ENCODE peak calls at places on chromosomes 11 and 22, in four cellular contexts. N, F, C and B are unnamed samples.

GRCh38 chr22:38697055-38697980 is 3.4 kb downstream of the JOSD1 start:
- DNase-seq in F (no peak), N (no peak), C (no peak), B (no peak)

GRCh38 chr11:37264783-37265182 is 666.7 kb upstream of the RAG2 start:
- DNase-seq in C (no peak), F (no peak), N (peak; percentile 80), B (no peak)

GRCh38 chr11:12288212-12288933 is 89.0 kb upstream of the PARVA start:
- DNase-seq in F (no peak), N (peak; percentile 93), C (peak; percentile 83), B (peak; percentile 23)

GRCh38 chr22:17264321-17265052 is 45.3 kb upstream of the ADA2 start:
- DNase-seq in C (no peak), N (peak; percentile 9), F (no peak), B (no peak)

GRCh38 chr11:112161012-112161411 is 2.9 kb downstream of the IL18 start:
- DNase-seq in F (no peak), N (no peak), C (no peak), B (no peak)

GRCh38 chr22:20588843-20589581 is 81.6 kb downstream of the MED15 start:
- DNase-seq in F (no peak), C (no peak), N (no peak), B (no peak)

GRCh38 chr11:96113100-96113710 is 189.3 kb upstream of the MTMR2 start:
- DNase-seq in N (peak; percentile 50), C (no peak), F (no peak), B (no peak)

GRCh38 chr11:57764527-57764926 is 2.9 kb downstream of the CTNND1 start:
- DNase-seq in N (no peak), F (no peak), C (no peak), B (no peak)

GRCh38 chr11:113014731-113015455 is 53.7 kb downstream of the NCAM1 start:
- DNase-seq in F (no peak), N (no peak), C (no peak), B (no peak)

GRCh38 chr11:93529707-93530467 is 13.3 kb downstream of the SMCO4 start:
- DNase-seq in C (no peak), N (no peak), F (no peak), B (peak; percentile 57)

GRCh38 chr11:116046127-116046526 is 541.9 kb upstream of the CADM1 start:
- DNase-seq in N (no peak), C (no peak), F (no peak), B (no peak)

GRCh38 chr11:121391914-121392313 is 60.2 kb upstream of the SORL1 start:
- DNase-seq in C (peak; percentile 96), N (no peak), F (no peak), B (no peak)

GRCh38 chr11:46120711-46121327 is 435 bp downstream of the PHF21A start:
- DNase-seq in C (peak; percentile 63), F (no peak), N (peak; percentile 84), B (peak; percentile 34)

GRCh38 chr22:42432818-42433217 is 615 bp upstream of the NFAM1 start:
- DNase-seq in C (no peak), N (no peak), F (no peak), B (no peak)

GRCh38 chr11:32333335-32333991 is 101.9 kb downstream of the WT1 start:
- DNase-seq in C (peak; percentile 85), F (no peak), N (no peak), B (no peak)

GRCh38 chr22:43889366-43890253 is 2.2 kb downstream of the PNPLA5 start:
- DNase-seq in N (no peak), C (no peak), F (no peak), B (no peak)

GRCh38 chr22:22619765-22620414 is 24.5 kb upstream of the GGTLC2 start:
- DNase-seq in N (no peak), F (no peak), C (no peak), B (no peak)

GRCh38 chr11:110121204-110121603 is 28.0 kb downstream of the ZC3H12C start:
- DNase-seq in F (no peak), N (peak; percentile 46), C (no peak), B (no peak)

GRCh38 chr11:102318469-102318868 is 1.2 kb downstream of the BIRC3 start:
- DNase-seq in N (peak; percentile 38), F (peak; percentile 36), C (no peak), B (peak; percentile 61)

GRCh38 chr11:30786392-30787120 is 200.4 kb upstream of the MPPED2 start:
- DNase-seq in C (no peak), N (no peak), F (no peak), B (no peak)

GRCh38 chr11:11229691-11230090 is 123.4 kb downstream of the CSNK2A3 start:
- DNase-seq in F (no peak), N (peak; percentile 74), C (no peak), B (no peak)

GRCh38 chr11:64800633-64801464 is 2.2 kb downstream of the MAP4K2 start:
- DNase-seq in N (no peak), F (no peak), C (no peak), B (no peak)

GRCh38 chr11:34513674-34513995 is at the start of gene ELF5:
- DNase-seq in C (no peak), F (no peak), N (no peak), B (no peak)

GRCh38 chr11:48341466-48341865 is 16.7 kb downstream of the OR4C3 start:
- DNase-seq in N (no peak), F (no peak), C (no peak), B (no peak)

GRCh38 chr11:26478710-26479109 is 93.4 kb downstream of the MUC15 start:
- DNase-seq in N (no peak), C (no peak), F (no peak), B (no peak)

GRCh38 chr22:32324505-32325415 is 32.9 kb upstream of the RFPL3 start:
- DNase-seq in F (no peak), N (no peak), C (no peak), B (no peak)

GRCh38 chr11:72015511-72016061 is 16.9 kb downstream of the IL18BP start:
- DNase-seq in N (no peak), C (no peak), F (no peak), B (no peak)

GRCh38 chr11:57306156-57306876 is 18.4 kb downstream of the TNKS1BP1 start:
- DNase-seq in N (no peak), F (no peak), C (no peak), B (no peak)

GRCh38 chr11:121300972-121301699 is 8.6 kb downstream of the SC5D start:
- DNase-seq in N (no peak), F (no peak), C (no peak), B (no peak)

GRCh38 chr11:57778318-57779037 is 16.9 kb downstream of the CTNND1 start:
- DNase-seq in C (peak; percentile 94), F (no peak), N (peak; percentile 100), B (no peak)